ENCODE peak calls at places on chromosome 18, in seven cellular contexts. E is HepG2, C is GM12878, P is HCT116, D is K562, F is SK-N-SH, G is H1. U is an unnamed sample.

GRCh38 chr18:45617284-45617683 is 2.0 kb downstream of the SLC14A2 start:
- DNase-seq in E (no peak), F (peak; percentile 22), C (no peak), P (peak; percentile 48), G (no peak), D (no peak), U (no peak)

GRCh38 chr18:25351773-25352628 is at the start of gene ZNF521:
- DNase-seq in G (peak; percentile 46), C (no peak), E (peak; percentile 40), D (peak; percentile 91), F (peak; percentile 94), P (peak; percentile 18), U (peak; percentile 28)

GRCh38 chr18:5466256-5466655 is 77.5 kb downstream of the EPB41L3 start:
- DNase-seq in C (no peak), F (no peak), E (no peak), D (no peak), P (no peak), G (no peak), U (no peak)

GRCh38 chr18:57026316-57026715 is 120.6 kb upstream of the BOD1L2 start:
- DNase-seq in F (no peak), P (no peak), D (no peak), G (no peak), E (no peak), C (no peak), U (no peak)

GRCh38 chr18:34650121-34650545 is 60.0 kb upstream of the DTNA start:
- DNase-seq in G (no peak), C (no peak), P (no peak), D (no peak), E (no peak), F (no peak), U (no peak)

GRCh38 chr18:56639094-56639361 is 636 bp upstream of the TXNL1 start:
- DNase-seq in C (no peak), E (no peak), F (peak; percentile 15), D (no peak), P (no peak), G (no peak), U (no peak)

GRCh38 chr18:35510071-35511010 is 12.6 kb upstream of the INO80C start:
- DNase-seq in D (no peak), F (no peak), E (no peak), C (no peak), P (no peak), G (no peak), U (no peak)

GRCh38 chr18:27685807-27686412 is 491.0 kb downstream of the CDH2 start:
- DNase-seq in P (peak; percentile 18), G (no peak), D (peak; percentile 14), E (peak; percentile 14), C (no peak), F (peak; percentile 16), U (no peak)

GRCh38 chr18:45456076-45457066 is 158.9 kb upstream of the SLC14A2 start:
- DNase-seq in P (no peak), E (no peak), D (no peak), C (no peak), G (no peak), F (no peak), U (no peak)

GRCh38 chr18:39555511-39555910 is 1989.9 kb upstream of the CELF4 start:
- DNase-seq in G (no peak), F (no peak), C (no peak), D (no peak), P (no peak), E (no peak), U (no peak)

GRCh38 chr18:26536032-26536431 is 12.3 kb downstream of the KCTD1 start:
- DNase-seq in C (no peak), P (no peak), G (no peak), D (no peak), F (no peak), E (no peak), U (no peak)

GRCh38 chr18:72543362-72544055 is 633 bp downstream of the CBLN2 start:
- DNase-seq in F (peak; percentile 65), D (no peak), C (no peak), P (no peak), E (no peak), G (no peak), U (no peak)

GRCh38 chr18:77702686-77703085 is 453.0 kb downstream of the GALR1 start:
- DNase-seq in P (no peak), F (peak; percentile 3), C (no peak), D (no peak), E (peak; percentile 10), G (no peak), U (peak; percentile 23)

DNA sequence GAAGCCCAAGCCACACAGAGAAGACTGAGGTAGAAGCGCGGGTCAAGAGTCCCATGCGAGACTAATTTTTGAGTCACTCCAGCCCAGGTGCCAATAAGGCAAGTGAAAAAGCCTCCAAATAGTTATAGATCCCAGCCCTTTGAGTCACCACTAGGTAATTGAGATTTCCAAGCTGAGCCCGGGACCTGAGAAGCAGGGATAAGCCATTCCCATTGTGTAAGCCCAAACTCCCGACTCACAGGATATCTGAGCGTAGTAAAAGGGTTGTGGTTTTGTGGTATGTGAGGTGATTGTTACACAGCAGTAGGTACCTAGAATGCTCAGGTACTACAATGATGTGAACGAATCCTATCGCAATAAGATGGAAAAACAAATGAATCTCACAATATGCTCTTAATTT is 560.7 kb downstream of the DSC3 start:
- DNase-seq in E (no peak), C (no peak), D (no peak), P (no peak), G (peak; percentile 17), F (no peak), U (peak; percentile 15)
- TF ChIP-seq YY1 in E (no peak), C (no peak), D (no peak), P (no peak), G (no peak), F (no peak), U (no peak)

GRCh38 chr18:13496691-13497281 is 229.6 kb downstream of the FAM210A start:
- DNase-seq in G (no peak), F (no peak), P (no peak), E (no peak), D (no peak), C (no peak), U (no peak)
- H3K27me3 ChIP-seq in G (no peaks in the 10 kb centered on the region), F (no peaks in the 10 kb centered on the region), P (no peaks in the 10 kb centered on the region), E (no peaks in the 10 kb centered on the region), D (peaks cover 23% of the 10 kb centered on the region), C (no peaks in the 10 kb centered on the region), U (no peaks in the 10 kb centered on the region)

DNA sequence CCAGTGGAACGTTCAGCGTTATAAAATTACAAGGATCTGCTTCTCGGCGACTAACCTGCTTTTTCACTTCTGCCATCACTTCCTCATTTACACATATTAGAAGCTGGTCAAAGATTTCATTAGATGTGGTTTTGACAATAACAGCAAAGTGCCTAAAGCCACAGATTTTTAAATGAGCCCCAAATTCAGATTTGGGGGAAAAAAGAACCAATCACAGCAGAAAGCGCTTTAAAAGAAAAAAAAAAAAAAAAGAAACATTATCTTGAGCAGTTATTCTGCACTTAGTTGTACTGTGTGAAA is 167.4 kb downstream of the TCF4 start:
- DNase-seq in F (no peak), E (no peak), P (no peak), G (no peak), C (no peak), D (no peak), U (no peak)
- TF ChIP-seq YY1 in F (no peak), E (no peak), P (no peak), G (no peak), C (no peak), D (no peak), U (no peak)

GRCh38 chr18:59109375-59109774 is 30.3 kb upstream of the SEC11C start:
- DNase-seq in E (no peak), G (no peak), P (no peak), F (peak; percentile 57), D (no peak), C (no peak), U (no peak)
- H3K27me3 ChIP-seq in E (peaks cover 12% of the 10 kb centered on the region), G (no peaks in the 10 kb centered on the region), P (peaks cover 87% of the 10 kb centered on the region), F (no peaks in the 10 kb centered on the region), D (no peaks in the 10 kb centered on the region), C (peaks cover 3% of the 10 kb centered on the region), U (no peaks in the 10 kb centered on the region)

GRCh38 chr18:62448426-62448825 is 74.4 kb upstream of the ZCCHC2 start:
- DNase-seq in G (no peak), F (no peak), P (no peak), C (no peak), D (no peak), E (no peak), U (no peak)

GRCh38 chr18:62452280-62452824 is 70.5 kb upstream of the ZCCHC2 start:
- DNase-seq in P (no peak), D (no peak), E (peak; percentile 99), F (no peak), G (no peak), C (no peak), U (no peak)

GRCh38 chr18:62450175-62450545 is 72.7 kb upstream of the ZCCHC2 start:
- DNase-seq in D (no peak), E (no peak), C (no peak), P (no peak), G (no peak), F (no peak), U (no peak)

GRCh38 chr18:62449490-62450104 is 73.2 kb upstream of the ZCCHC2 start:
- DNase-seq in E (no peak), D (no peak), G (no peak), C (no peak), F (no peak), P (no peak), U (no peak)

DNA sequence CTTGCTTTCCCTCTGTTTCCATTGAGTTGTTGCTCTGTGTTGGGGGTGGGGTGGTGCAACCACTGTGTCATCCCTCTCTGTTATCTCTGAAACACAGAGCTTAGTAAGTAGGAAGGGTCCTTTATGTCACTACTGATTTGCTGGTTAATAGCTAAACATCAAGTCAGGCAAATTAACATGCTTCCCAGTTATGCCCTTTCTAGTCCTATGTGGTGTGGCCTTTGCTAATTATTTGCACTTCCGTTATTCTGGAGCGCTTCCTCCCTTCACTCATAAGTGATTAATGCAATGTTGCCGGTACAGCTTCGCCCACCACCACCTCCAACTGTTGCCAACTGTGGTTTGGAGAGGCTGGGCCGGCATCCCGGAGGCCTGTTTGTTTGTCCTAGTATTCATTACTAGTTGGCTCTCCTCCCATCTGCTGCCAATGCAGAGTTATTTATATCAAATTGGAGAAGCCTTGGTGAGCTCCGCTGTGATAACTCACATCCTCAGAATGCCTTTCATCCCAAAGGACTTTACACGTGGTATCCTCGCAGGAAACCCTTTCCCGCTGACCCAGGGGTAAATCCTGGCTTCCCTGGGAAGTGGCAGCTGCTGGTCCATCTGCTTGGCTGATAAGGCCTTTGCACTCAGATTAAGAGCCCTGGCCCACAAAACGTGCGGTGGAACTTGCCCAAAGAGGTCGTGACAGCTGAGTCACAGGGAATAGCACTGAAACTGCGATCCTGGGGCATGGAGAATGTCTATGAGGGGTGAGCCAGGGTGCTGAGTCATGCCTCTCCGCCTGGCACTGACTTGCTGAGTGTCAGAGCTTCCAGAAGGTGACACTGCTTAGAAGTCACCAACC is 72.1 kb upstream of the ZCCHC2 start:
- DNase-seq in C (no peak), E (peak; percentile 63), D (peak; percentile 62), F (peak; percentile 14), P (peak; percentile 86), G (no peak), U (no peak)
- TF ChIP-seq YY1 in C (no peak), E (no peak), D (no peak), F (no peak), P (no peak), G (no peak), U (no peak)